ENCODE peak calls at places on chromosome X, in nine cellular contexts. I is choroid plexus epithelial cell, H is type B pancreatic cell, W is AG04449, B is astrocyte, P is fibroblast of pulmonary artery, D is AG09319, Z is HL-60, O is nephron progenitor cell. N is an unnamed sample.

GRCh38 chrX:24494544-24495113 is 29.5 kb downstream of the PDK3 start:
- DNase-seq in Z (no peak), P (peak), I (peak), H (no peak), D (peak), B (peak), O (no peak), W (peak), N (peak)

GRCh38 chrX:21438792-21439191 is 64.6 kb downstream of the CNKSR2 start:
- DNase-seq in D (no peak), P (peak), W (no peak), B (no peak), H (no peak), O (no peak), I (no peak), Z (peak), N (no peak)

GRCh38 chrX:45352588-45352987 is 151.9 kb upstream of the DIPK2B start:
- DNase-seq in W (no peak), D (no peak), B (no peak), Z (no peak), O (no peak), P (no peak), H (no peak), I (no peak), N (no peak)

GRCh38 chrX:10685923-10686595 is 65.7 kb upstream of the MID1 start:
- DNase-seq in D (no peak), W (no peak), Z (no peak), O (no peak), P (no peak), H (no peak), B (no peak), I (no peak), N (no peak)

GRCh38 chrX:39757971-39758370 is 339.8 kb downstream of the BCOR start:
- DNase-seq in Z (no peak), O (no peak), P (peak), I (peak), D (no peak), B (peak), H (no peak), W (peak), N (peak)

GRCh38 chrX:69179380-69179911 is 14.2 kb upstream of the PJA1 start:
- DNase-seq in H (no peak), B (peak), O (peak), P (peak), I (no peak), Z (no peak), D (no peak), W (no peak), N (no peak)

GRCh38 chrX:148298737-148299136 is 201.7 kb upstream of the AFF2 start:
- DNase-seq in P (peak), O (no peak), I (no peak), D (no peak), W (no peak), B (peak), Z (no peak), H (no peak), N (no peak)

GRCh38 chrX:112774142-112774541 is 66.5 kb downstream of the AMOT start:
- DNase-seq in O (no peak), P (no peak), D (no peak), B (no peak), H (no peak), Z (no peak), I (no peak), W (no peak), N (no peak)

GRCh38 chrX:19879742-19880378 is 7.5 kb downstream of the SH3KBP1 start:
- DNase-seq in H (no peak), I (no peak), W (no peak), D (no peak), P (no peak), B (no peak), O (no peak), Z (no peak), N (no peak)

GRCh38 chrX:106898462-106898861 is 4.7 kb downstream of the RIPPLY1 start:
- DNase-seq in I (peak), H (no peak), P (peak), D (no peak), W (no peak), O (no peak), Z (peak), B (peak), N (no peak)

GRCh38 chrX:24479924-24480722 is 15.0 kb downstream of the PDK3 start:
- DNase-seq in D (no peak), Z (peak), H (no peak), I (no peak), O (no peak), B (no peak), W (no peak), P (no peak), N (no peak)

GRCh38 chrX:38806875-38807601 is 5.8 kb downstream of the MID1IP1 start:
- DNase-seq in I (no peak), W (no peak), D (no peak), Z (peak), P (no peak), B (no peak), O (no peak), H (no peak), N (no peak)

GRCh38 chrX:71913156-71913950 is 2.7 kb downstream of the NHSL2 start:
- DNase-seq in Z (no peak), B (no peak), H (no peak), O (no peak), P (no peak), W (no peak), D (no peak), I (no peak), N (no peak)

GRCh38 chrX:139905041-139905440 is 27.8 kb downstream of the ATP11C start:
- DNase-seq in I (no peak), P (peak), D (no peak), Z (no peak), B (peak), O (no peak), H (no peak), W (no peak), N (no peak)

GRCh38 chrX:132388371-132388770 is 100.5 kb downstream of the MBNL3 start:
- DNase-seq in H (no peak), I (no peak), Z (no peak), D (no peak), B (no peak), P (no peak), O (no peak), W (no peak), N (no peak)

GRCh38 chrX:154478728-154479622 is at the start of gene LAGE3:
- DNase-seq in O (peak), P (peak), H (peak), D (peak), I (peak), B (peak), W (peak), Z (peak), N (peak)

GRCh38 chrX:107849747-107850478 is 24.2 kb downstream of the MID2 start:
- DNase-seq in B (no peak), H (no peak), Z (no peak), I (peak), W (no peak), D (no peak), O (no peak), P (no peak), N (no peak)

GRCh38 chrX:373641-374471 is 12.9 kb downstream of the PPP2R3B start:
- DNase-seq in H (no peak), P (peak), Z (no peak), O (peak), D (no peak), W (no peak), B (peak), I (peak), N (no peak)

GRCh38 chrX:107454302-107454701 is 4.8 kb downstream of the FRMPD3 start:
- DNase-seq in W (no peak), Z (no peak), O (no peak), I (no peak), B (peak), D (no peak), P (no peak), H (no peak), N (no peak)

GRCh38 chrX:46607916-46608315 is 34.4 kb downstream of the CHST7 start:
- DNase-seq in D (no peak), P (no peak), B (no peak), H (no peak), W (no peak), Z (no peak), O (no peak), I (no peak), N (no peak)

GRCh38 chrX:133412246-133412645 is 3.0 kb downstream of the GPC4 start:
- DNase-seq in Z (no peak), H (no peak), B (peak), O (no peak), D (no peak), W (no peak), P (peak), I (peak), N (no peak)

GRCh38 chrX:25175743-25176142 is 160.0 kb upstream of the ARX start:
- DNase-seq in Z (no peak), W (no peak), O (no peak), I (no peak), H (no peak), P (no peak), D (no peak), B (no peak), N (no peak)

GRCh38 chrX:69014200-69014599 is 151.1 kb downstream of the PJA1 start:
- DNase-seq in H (peak), O (no peak), P (peak), W (no peak), Z (no peak), I (peak), D (no peak), B (peak), N (no peak)

GRCh38 chrX:17788439-17788838 is 51.1 kb downstream of the SCML1 start:
- DNase-seq in O (peak), I (peak), W (no peak), Z (peak), D (no peak), B (peak), P (peak), H (no peak), N (no peak)

GRCh38 chrX:98398542-98398941 is 1514.8 kb downstream of the RPA4 start:
- DNase-seq in B (no peak), D (no peak), H (no peak), Z (peak), P (no peak), I (no peak), W (no peak), O (no peak), N (no peak)

GRCh38 chrX:138710866-138711331 is 618 bp downstream of the FGF13 start:
- DNase-seq in D (no peak), B (no peak), I (no peak), P (no peak), H (peak), O (peak), Z (no peak), W (no peak), N (no peak)

GRCh38 chrX:45320191-45320590 is 119.5 kb upstream of the DIPK2B start:
- DNase-seq in O (no peak), D (no peak), P (peak), W (no peak), I (no peak), B (no peak), Z (no peak), H (no peak), N (no peak)

GRCh38 chrX:101408530-101408836 is 461 bp downstream of the HNRNPH2 start:
- DNase-seq in H (no peak), B (no peak), D (no peak), O (no peak), P (no peak), Z (no peak), I (no peak), W (no peak), N (no peak)

GRCh38 chrX:68827256-68827655 is 1.6 kb upstream of the EFNB1 start:
- DNase-seq in D (no peak), Z (no peak), B (no peak), O (no peak), P (no peak), H (peak), W (no peak), I (no peak), N (no peak)

GRCh38 chrX:63959975-63960374 is 175.0 kb upstream of the ARHGEF9 start:
- DNase-seq in H (no peak), P (no peak), B (no peak), O (no peak), W (no peak), D (no peak), Z (no peak), I (no peak), N (no peak)

GRCh38 chrX:106606583-106606982 is 5.2 kb upstream of the RADX start:
- DNase-seq in B (no peak), D (no peak), I (no peak), Z (no peak), H (no peak), O (no peak), W (no peak), P (peak), N (no peak)

GRCh38 chrX:39385022-39385421 is 583.8 kb downstream of the MID1IP1 start:
- DNase-seq in O (no peak), W (no peak), Z (no peak), D (no peak), H (no peak), B (no peak), P (no peak), I (no peak), N (no peak)

GRCh38 chrX:41960142-41960541 is 36.8 kb upstream of the CASK start:
- DNase-seq in B (no peak), O (no peak), D (no peak), P (no peak), Z (no peak), H (no peak), W (no peak), I (no peak), N (no peak)

GRCh38 chrX:145068450-145068849 is 178.9 kb upstream of the SPANXN1 start:
- DNase-seq in P (no peak), I (no peak), H (no peak), Z (no peak), W (no peak), O (no peak), D (no peak), B (no peak), N (no peak)

GRCh38 chrX:110204986-110205385 is 112.9 kb downstream of the AMMECR1 start:
- DNase-seq in D (peak), O (no peak), W (no peak), H (no peak), B (peak), I (peak), P (peak), Z (no peak), N (peak)

GRCh38 chrX:80765226-80765625 is 44.5 kb downstream of the BRWD3 start:
- DNase-seq in Z (no peak), W (peak), B (peak), I (peak), O (no peak), P (peak), D (peak), H (no peak), N (peak)

GRCh38 chrX:53642326-53642725 is 44.2 kb downstream of the HUWE1 start:
- DNase-seq in D (no peak), H (no peak), P (no peak), B (no peak), I (no peak), W (no peak), O (no peak), Z (no peak), N (no peak)

GRCh38 chrX:107117993-107118321 is 665 bp downstream of the RBM41 start:
- DNase-seq in B (no peak), H (no peak), W (no peak), O (no peak), Z (peak), D (no peak), P (no peak), I (peak), N (no peak)

GRCh38 chrX:153319295-153319694 is 2.3 kb downstream of the PNMA6F start:
- DNase-seq in W (no peak), Z (no peak), P (no peak), O (no peak), B (no peak), H (no peak), I (no peak), D (no peak), N (no peak)

GRCh38 chrX:153318811-153319210 is 2.8 kb downstream of the PNMA6F start:
- DNase-seq in P (no peak), D (no peak), Z (no peak), I (no peak), W (no peak), B (no peak), O (no peak), H (no peak), N (no peak)

GRCh38 chrX:153321381-153322105 is at the start of gene PNMA6F:
- DNase-seq in W (no peak), I (no peak), O (no peak), B (no peak), D (no peak), H (no peak), Z (no peak), P (no peak), N (no peak)

GRCh38 chrX:153317306-153317705 is 4.3 kb downstream of the PNMA6F start:
- DNase-seq in O (no peak), B (no peak), I (no peak), P (no peak), Z (no peak), W (no peak), H (no peak), D (no peak), N (no peak)

DNA sequence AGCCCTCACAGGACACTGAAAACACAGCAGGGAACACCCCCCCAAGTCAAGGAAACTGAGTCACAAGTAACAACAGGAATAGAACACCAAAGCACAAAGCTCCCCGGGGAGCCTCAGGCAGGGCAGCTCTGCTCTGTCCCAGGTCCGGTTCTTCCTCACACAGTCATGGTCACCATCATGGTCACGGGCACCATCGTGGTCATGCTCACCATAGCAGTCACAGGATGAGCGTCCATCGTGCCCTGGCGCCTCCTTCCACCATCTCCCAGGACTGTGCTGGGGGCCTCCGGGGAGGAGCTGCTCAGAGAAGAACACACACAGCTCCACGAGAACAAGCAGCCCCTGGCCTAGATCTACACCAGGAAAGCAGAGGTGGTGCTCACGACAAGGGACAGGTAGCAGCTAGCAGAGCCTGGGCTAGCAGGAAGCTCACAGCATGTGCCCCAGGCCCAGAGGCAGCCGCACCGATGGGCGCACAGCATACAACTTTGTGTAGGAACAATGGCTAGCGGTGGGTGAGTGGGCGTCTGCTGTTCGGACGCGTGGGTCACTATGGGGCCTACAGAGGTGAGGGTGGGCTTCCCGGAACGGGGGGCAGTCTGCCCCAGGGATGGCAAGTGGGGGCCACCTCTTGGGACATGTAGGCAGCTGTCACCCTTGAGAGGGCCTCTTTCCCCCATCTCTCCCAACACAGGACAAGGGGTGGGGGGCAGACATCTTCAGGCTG is 3.4 kb downstream of the PNMA6F start:
- DNase-seq in D (no peak), H (no peak), W (no peak), B (no peak), I (no peak), Z (no peak), P (no peak), O (no peak), N (no peak)
- TF ChIP-seq CTCF in D (no peak), H (no peak), W (no peak), B (no peak), I (no peak), Z (no peak), P (no peak), O (no peak), N (no peak)

DNA sequence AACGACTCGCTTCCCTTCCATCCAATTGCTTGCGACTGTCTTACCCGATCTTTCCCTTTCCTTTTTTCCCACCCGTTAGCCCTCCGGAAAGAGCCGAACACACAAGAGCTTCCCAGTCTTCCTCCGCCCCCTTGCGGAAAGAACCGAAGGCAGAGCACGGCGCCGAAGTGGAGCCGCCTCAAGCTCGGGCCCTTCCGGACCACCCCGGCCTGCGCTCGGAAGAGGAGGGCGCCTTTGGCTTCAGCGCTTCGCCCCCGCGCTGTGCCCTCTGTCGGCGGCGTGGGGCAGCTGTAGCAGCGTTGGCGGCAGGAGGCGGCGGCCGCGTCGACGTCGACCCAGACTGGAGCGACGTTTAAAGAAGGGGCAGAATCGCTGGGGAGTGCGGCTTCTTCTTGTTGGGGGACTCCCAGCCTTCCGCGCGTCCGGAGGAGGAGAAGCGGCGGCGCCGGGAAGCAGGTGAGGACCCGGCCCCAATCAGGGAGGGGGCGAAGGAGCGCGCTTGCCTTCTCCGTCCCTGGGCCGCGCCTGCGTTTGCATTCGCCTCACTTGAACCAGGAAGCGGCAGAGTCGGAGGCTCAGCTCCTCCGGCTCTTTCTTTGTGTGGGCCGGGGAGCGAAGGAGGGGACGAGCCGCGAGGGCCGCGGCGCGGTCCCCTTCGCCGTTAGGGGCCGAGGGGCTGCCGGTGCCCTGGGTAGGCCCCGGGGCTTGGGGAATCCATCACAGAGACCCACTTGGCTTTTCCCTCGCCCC is at the start of gene ZBTB33:
- DNase-seq in B (peak), W (peak), I (peak), Z (peak), H (peak), D (peak), P (peak), O (peak), N (peak)
- TF ChIP-seq CTCF in B (peak), W (peak), I (peak), Z (no peak), H (peak), D (peak), P (peak), O (peak), N (peak)

DNA sequence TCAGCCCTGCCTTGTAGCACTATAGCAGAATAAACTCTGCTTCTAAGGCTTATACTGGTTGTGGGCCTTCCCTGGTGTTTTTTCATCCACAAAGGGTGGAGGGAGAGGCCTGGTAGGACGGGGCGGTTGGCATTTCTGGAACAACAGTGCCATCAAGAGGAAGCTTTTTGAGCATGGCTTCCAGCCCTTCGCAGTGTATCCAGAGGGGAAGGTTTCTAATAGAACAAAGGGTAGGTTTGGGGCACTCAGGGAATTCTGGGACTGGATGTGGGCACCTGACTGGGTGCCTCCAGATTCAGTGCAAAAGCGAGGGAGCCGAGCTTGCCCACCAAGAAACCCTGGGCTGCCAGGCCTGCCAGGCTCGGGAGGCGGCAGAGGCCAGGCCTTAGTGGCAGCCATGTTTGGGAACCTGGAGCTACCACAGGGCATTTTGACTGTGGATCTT is 229.6 kb upstream of the AGTR2 start:
- DNase-seq in I (peak), Z (peak), O (no peak), W (no peak), H (no peak), B (no peak), P (peak), D (peak), N (peak)
- TF ChIP-seq CTCF in I (no peak), Z (no peak), O (no peak), W (no peak), H (no peak), B (no peak), P (no peak), D (peak), N (peak)

GRCh38 chrX:15838017-15838416 is 16.6 kb downstream of the AP1S2 start:
- DNase-seq in B (no peak), O (peak), P (no peak), H (no peak), Z (no peak), I (no peak), W (no peak), D (no peak), N (no peak)
- TF ChIP-seq CTCF in B (no peak), O (peak), P (peak), H (peak), Z (no peak), I (peak), W (no peak), D (no peak), N (peak)

DNA sequence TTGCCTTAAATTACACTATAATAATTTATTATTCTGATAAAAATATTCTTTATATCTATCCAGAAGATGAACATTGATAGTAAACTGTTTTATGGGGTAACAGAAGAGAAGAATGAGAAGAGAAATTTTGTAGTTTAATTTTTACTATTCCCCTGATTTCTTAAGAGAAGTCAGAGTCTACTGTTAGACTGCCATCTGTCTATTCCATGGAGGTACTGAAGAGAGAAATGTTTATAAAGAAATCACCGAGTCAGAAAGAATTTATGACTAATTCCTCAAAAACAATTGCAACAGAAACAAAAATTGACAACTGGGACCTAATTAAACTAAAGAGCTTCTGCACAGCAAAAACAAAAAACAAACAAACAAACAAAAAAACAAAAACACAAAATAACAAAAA is 149.9 kb downstream of the FGF16 start:
- DNase-seq in O (no peak), I (peak), H (no peak), W (no peak), Z (no peak), B (peak), D (no peak), P (peak), N (no peak)
- TF ChIP-seq CTCF in O (no peak), I (peak), H (peak), W (no peak), Z (no peak), B (no peak), D (peak), P (peak), N (peak)

N was measured in AG09309.